ENCODE peak calls at places on chromosomes 5 and 9, in ten cellular contexts. E is caudate nucleus; O is iris pigment epithelial cell; C is ascending aorta; W is SW 1271; N is T follicular helper cell; F is stimulated activated CD8-positive, alpha-beta memory T cell treated with anti-CD3 and anti-CD28 coated beads, Interleukin-15, amount 100 ng/mL, for 24 hours; K is stromal cell of bone marrow; A is foreskin melanocyte; P is NCI-H2171. G is an unnamed sample.
A peak's percentile ranks its signal among the peaks of the same experiment; 100 is the strongest.

GRCh38 chr9:38347946-38348345 is 44.6 kb upstream of the ALDH1B1 start:
- DNase-seq in E (no peak), O (no peak), C (peak; percentile 41), W (no peak), N (no peak), F (no peak), K (no peak), A (no peak), P (no peak), G (no peak)

GRCh38 chr5:36688722-36689121 is 82.3 kb downstream of the SLC1A3 start:
- DNase-seq in E (no peak), O (no peak), C (no peak), W (no peak), N (no peak), F (no peak), K (no peak), A (no peak), P (no peak), G (no peak)

GRCh38 chr5:33957789-33958575 is 21.8 kb downstream of the RXFP3 start:
- DNase-seq in E (no peak), O (no peak), C (no peak), W (no peak), N (no peak), F (no peak), K (no peak), A (no peak), P (no peak), G (no peak)

GRCh38 chr5:135047347-135047695 is 13.3 kb upstream of the PITX1 start:
- DNase-seq in E (no peak), O (no peak), C (no peak), W (no peak), N (no peak), F (no peak), K (no peak), A (no peak), P (no peak), G (peak; percentile 12)

GRCh38 chr9:36078047-36078446 is 41.3 kb downstream of the RECK start:
- DNase-seq in E (no peak), O (no peak), C (no peak), W (no peak), N (no peak), F (no peak), K (no peak), A (no peak), P (no peak), G (no peak)

GRCh38 chr9:1238407-1238806 is 188.2 kb downstream of the DMRT2 start:
- DNase-seq in E (no peak), O (no peak), C (no peak), W (no peak), N (no peak), F (no peak), K (no peak), A (no peak), P (no peak), G (no peak)

GRCh38 chr9:107976767-107977166 is 487.2 kb upstream of the KLF4 start:
- DNase-seq in E (no peak), O (no peak), C (peak; percentile 85), W (no peak), N (no peak), F (no peak), K (peak; percentile 33), A (no peak), P (no peak), G (peak; percentile 83)

GRCh38 chr5:32274548-32275420 is 38.0 kb downstream of the MTMR12 start:
- DNase-seq in E (no peak), O (peak; percentile 65), C (no peak), W (no peak), N (no peak), F (no peak), K (no peak), A (no peak), P (no peak), G (no peak)

GRCh38 chr5:167720201-167720600 is 571.2 kb upstream of the WWC1 start:
- DNase-seq in E (no peak), O (peak; percentile 80), C (no peak), W (no peak), N (no peak), F (no peak), K (no peak), A (no peak), P (no peak), G (no peak)

GRCh38 chr9:34490360-34490759 is 31.8 kb downstream of the DNAI1 start:
- DNase-seq in E (no peak), O (no peak), C (no peak), W (no peak), N (no peak), F (no peak), K (no peak), A (no peak), P (no peak), G (no peak)

GRCh38 chr9:111036068-111036789 is 2.0 kb downstream of the LPAR1 start:
- DNase-seq in E (peak; percentile 48), O (peak; percentile 72), C (peak; percentile 82), W (no peak), N (no peak), F (no peak), K (peak; percentile 57), A (no peak), P (no peak), G (peak; percentile 71)

GRCh38 chr5:56698463-56699381 is 116.6 kb upstream of the MAP3K1 start:
- DNase-seq in E (no peak), O (no peak), C (no peak), W (no peak), N (no peak), F (no peak), K (no peak), A (no peak), P (peak; percentile 8), G (peak; percentile 7)

GRCh38 chr9:19946446-19947109 is 157.7 kb upstream of the SLC24A2 start:
- DNase-seq in E (no peak), O (peak; percentile 43), C (no peak), W (no peak), N (no peak), F (no peak), K (no peak), A (no peak), P (no peak), G (peak; percentile 64)

GRCh38 chr5:140827704-140828401 is at the start of gene PCDHA6:
- DNase-seq in E (no peak), O (peak; percentile 6), C (no peak), W (no peak), N (no peak), F (no peak), K (no peak), A (no peak), P (peak; percentile 31), G (no peak)

GRCh38 chr9:4787876-4788275 is 4.9 kb upstream of the RCL1 start:
- DNase-seq in E (no peak), O (no peak), C (no peak), W (no peak), N (no peak), F (no peak), K (no peak), A (no peak), P (no peak), G (no peak)

GRCh38 chr5:173826179-173826920 is 61.8 kb upstream of the CPEB4 start:
- DNase-seq in E (no peak), O (no peak), C (no peak), W (no peak), N (no peak), F (no peak), K (no peak), A (no peak), P (no peak), G (no peak)

GRCh38 chr9:126057036-126057435 is 269.6 kb upstream of the MVB12B start:
- DNase-seq in E (no peak), O (no peak), C (no peak), W (no peak), N (no peak), F (no peak), K (no peak), A (no peak), P (peak; percentile 70), G (no peak)

GRCh38 chr5:68562308-68562707 is 346.8 kb downstream of the PIK3R1 start:
- DNase-seq in E (no peak), O (peak; percentile 75), C (no peak), W (no peak), N (no peak), F (no peak), K (no peak), A (peak; percentile 74), P (no peak), G (peak; percentile 49)

GRCh38 chr9:27771803-27772545 is 198.7 kb upstream of the C9orf72 start:
- DNase-seq in E (no peak), O (peak; percentile 24), C (no peak), W (no peak), N (no peak), F (no peak), K (no peak), A (peak; percentile 53), P (no peak), G (peak; percentile 82)

GRCh38 chr9:30796806-30797205 is 1587.6 kb upstream of the ACO1 start:
- DNase-seq in E (no peak), O (peak; percentile 6), C (no peak), W (no peak), N (no peak), F (no peak), K (peak; percentile 2), A (no peak), P (no peak), G (no peak)

GRCh38 chr5:71971862-71972261 is 135.4 kb upstream of the MAP1B start:
- DNase-seq in E (no peak), O (no peak), C (no peak), W (no peak), N (no peak), F (no peak), K (no peak), A (no peak), P (no peak), G (no peak)

GRCh38 chr5:7047862-7048261 is 334.6 kb downstream of the TENT4A start:
- DNase-seq in E (no peak), O (no peak), C (no peak), W (no peak), N (no peak), F (no peak), K (no peak), A (no peak), P (no peak), G (no peak)

GRCh38 chr9:82923410-82924242 is 139.3 kb downstream of the RASEF start:
- DNase-seq in E (no peak), O (peak; percentile 38), C (no peak), W (no peak), N (no peak), F (no peak), K (no peak), A (peak; percentile 86), P (peak; percentile 95), G (no peak)

GRCh38 chr5:107419498-107419897 is 251.2 kb downstream of the EFNA5 start:
- DNase-seq in E (no peak), O (no peak), C (no peak), W (no peak), N (no peak), F (no peak), K (no peak), A (no peak), P (no peak), G (no peak)

GRCh38 chr9:105425817-105426433 is 21.9 kb upstream of the FSD1L start:
- DNase-seq in E (no peak), O (peak; percentile 48), C (no peak), W (no peak), N (no peak), F (no peak), K (no peak), A (no peak), P (peak; percentile 25), G (peak; percentile 37)

GRCh38 chr9:134619456-134619982 is 22.1 kb upstream of the COL5A1 start:
- DNase-seq in E (no peak), O (no peak), C (peak; percentile 35), W (no peak), N (no peak), F (no peak), K (no peak), A (no peak), P (no peak), G (no peak)

GRCh38 chr5:27845248-27845647 is 806.9 kb upstream of the CDH9 start:
- DNase-seq in E (no peak), O (peak; percentile 12), C (no peak), W (no peak), N (no peak), F (no peak), K (peak; percentile 43), A (no peak), P (no peak), G (peak; percentile 9)

GRCh38 chr5:169637085-169637855 is at the start of gene DOCK2:
- DNase-seq in E (no peak), O (no peak), C (peak; percentile 72), W (no peak), N (peak; percentile 39), F (peak; percentile 37), K (no peak), A (no peak), P (no peak), G (no peak)

G was measured in myocyte.